ENCODE peak calls at places on chromosomes 11 and 22, in five cellular contexts. R is activated CD4-positive, alpha-beta T cell treated with anti-CD3 and anti-CD28 coated beads, Interleukin-2, amount 50 U/mL, for 24 hours; F is GM13977; J is dorsolateral prefrontal cortex; M is SJSA1. I is an unnamed sample.

GRCh38 chr22:17781319-17782031 is 7.2 kb upstream of the BID start:
- DNase-seq in R (peak; percentile 60), F (peak; percentile 69), J (no peak), M (peak; percentile 76), I (no peak)

GRCh38 chr11:63530021-63530420 is 6.6 kb upstream of the PLAAT4 start:
- DNase-seq in R (no peak), F (no peak), J (no peak), M (no peak), I (no peak)

GRCh38 chr22:21016644-21017420 is 1.9 kb downstream of the P2RX6 start:
- DNase-seq in R (no peak), F (no peak), J (no peak), M (no peak), I (no peak)

GRCh38 chr22:32684822-32685187 is 116.7 kb upstream of the TIMP3 start:
- DNase-seq in R (no peak), F (no peak), J (no peak), M (peak; percentile 35), I (no peak)

GRCh38 chr22:42924436-42924835 is 67.4 kb upstream of the ARFGAP3 start:
- DNase-seq in R (no peak), F (no peak), J (no peak), M (no peak), I (no peak)

GRCh38 chr11:111819161-111820058 is 52.0 kb downstream of the ALG9 start:
- DNase-seq in R (no peak), F (no peak), J (no peak), M (no peak), I (no peak)

GRCh38 chr11:73139476-73140198 is 2.5 kb downstream of the FCHSD2 start:
- DNase-seq in R (no peak), F (no peak), J (no peak), M (no peak), I (no peak)

GRCh38 chr11:68450711-68451110 is 9.8 kb upstream of the PPP6R3 start:
- DNase-seq in R (no peak), F (no peak), J (no peak), M (no peak), I (no peak)

GRCh38 chr11:9015677-9016076 is 11.9 kb upstream of the NRIP3 start:
- DNase-seq in R (peak; percentile 48), F (peak; percentile 81), J (peak; percentile 67), M (peak; percentile 6), I (peak; percentile 39)

GRCh38 chr22:40050258-40050657 is 55.5 kb downstream of the FAM83F start:
- DNase-seq in R (no peak), F (peak; percentile 73), J (no peak), M (no peak), I (no peak)

GRCh38 chr11:10208045-10208674 is 85.9 kb downstream of the SBF2 start:
- DNase-seq in R (no peak), F (peak; percentile 52), J (no peak), M (peak; percentile 50), I (peak; percentile 27)

I was measured in HS-27A.